ENCODE peak calls at places on chromosomes 12 and 14, in seven cellular contexts. X is Panc1, L is fibroblast of lung, P is right cardiac atrium, I is H9, E is cardiac muscle cell, G is adipocyte. D is an unnamed sample. For H3K4me1, the result is how much of the 10 kb centered on the place peaks cover.

GRCh38 chr12:57632898-57633825 is at the start of gene B4GALNT1:
- DNase-seq in I (peak), X (no peak), L (peak), G (peak), P (peak), E (peak), D (peak)

GRCh38 chr12:56160160-56160763 is 2.1 kb downstream of the MYL6 start:
- DNase-seq in G (no peak), P (no peak), E (no peak), X (no peak), I (no peak), L (peak), D (no peak)

GRCh38 chr14:56199095-56199975 is 81.1 kb downstream of the PELI2 start:
- DNase-seq in G (peak), L (peak), P (no peak), X (no peak), I (no peak), E (no peak), D (no peak)

GRCh38 chr14:29601559-29602109 is 326.0 kb downstream of the PRKD1 start:
- DNase-seq in X (no peak), P (no peak), E (no peak), G (no peak), L (peak), I (no peak), D (no peak)

GRCh38 chr12:98352835-98353234 is 162.6 kb upstream of the TMPO start:
- DNase-seq in X (no peak), I (no peak), L (peak), G (no peak), E (no peak), P (no peak), D (no peak)

GRCh38 chr12:14327717-14328116 is 37.8 kb upstream of the ATF7IP start:
- DNase-seq in L (peak), E (no peak), I (no peak), G (peak), X (no peak), P (no peak), D (no peak)

GRCh38 chr12:21940549-21940948 is 677 bp downstream of the ABCC9 start:
- DNase-seq in X (no peak), G (no peak), P (peak), E (peak), I (no peak), L (no peak), D (no peak)

GRCh38 chr14:92223027-92223426 is 99.9 kb upstream of the SLC24A4 start:
- DNase-seq in L (no peak), G (no peak), P (no peak), I (no peak), X (no peak), E (no peak), D (no peak)

GRCh38 chr14:68306934-68307758 is 485.7 kb downstream of the ZFP36L1 start:
- DNase-seq in I (no peak), G (peak), L (peak), E (no peak), X (no peak), P (no peak), D (no peak)

GRCh38 chr12:67720383-67720856 is 71.9 kb downstream of the DYRK2 start:
- DNase-seq in X (no peak), E (no peak), L (peak), I (no peak), P (peak), G (no peak), D (no peak)

GRCh38 chr12:131511391-131511802 is 199.5 kb upstream of the SFSWAP start:
- DNase-seq in X (peak), L (peak), I (peak), P (no peak), E (no peak), G (no peak), D (peak)

GRCh38 chr12:114701104-114701414 is 17.1 kb upstream of the TBX3 start:
- DNase-seq in G (no peak), P (no peak), I (no peak), E (no peak), X (no peak), L (no peak), D (no peak)

DNA sequence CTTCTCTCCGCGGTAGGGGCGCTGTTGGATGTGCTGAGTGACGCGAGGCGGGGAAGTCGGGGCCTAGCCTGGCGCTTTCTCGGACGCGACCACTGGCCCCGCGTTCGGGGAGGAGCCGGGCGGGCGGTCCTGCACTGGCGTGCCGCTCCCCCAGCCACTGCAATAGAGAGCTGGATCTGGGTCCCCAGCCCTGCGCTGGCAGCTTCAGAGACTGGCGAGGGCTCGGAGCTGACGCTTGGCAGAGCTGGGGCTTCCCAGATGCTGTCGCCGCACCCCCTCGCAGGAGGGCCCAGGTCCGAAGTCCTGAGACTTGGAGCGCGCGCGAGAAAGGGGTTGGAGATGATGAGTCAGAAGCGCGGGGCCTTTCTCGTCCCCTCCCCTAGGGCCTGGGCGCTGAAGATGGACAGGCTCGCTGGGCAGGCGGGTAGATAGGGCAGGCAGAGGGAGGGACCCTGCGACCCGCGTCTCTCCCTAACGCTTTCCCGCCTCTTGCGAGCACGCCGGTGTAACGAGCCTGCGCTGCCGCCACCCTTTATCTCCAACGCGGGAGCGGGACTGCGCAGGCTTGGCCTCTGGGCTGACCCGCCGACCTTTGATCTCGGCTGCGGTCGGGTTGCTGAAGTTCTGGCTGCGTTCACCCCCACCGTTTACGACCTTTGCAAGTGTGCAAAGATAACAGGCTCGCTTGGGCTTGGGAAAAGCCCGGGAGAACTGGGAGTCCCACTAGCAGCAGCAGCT is 3.0 kb downstream of the TMEM253 start:
- DNase-seq in X (peak), E (peak), L (peak), G (peak), P (peak), I (peak), D (peak)
- H3K4me1 ChIP-seq in X (under half), E (under half), L (under half), G (half or more), P (under half), I (under half), D (under half)

GRCh38 chr12:63849641-63850040 is 5.1 kb downstream of the SRGAP1 start:
- DNase-seq in L (no peak), G (no peak), E (no peak), P (no peak), X (no peak), I (no peak), D (no peak)
- H3K4me1 ChIP-seq in L (under half), G (under half), E (under half), P (under half), X (under half), I (under half), D (under half)

DNA sequence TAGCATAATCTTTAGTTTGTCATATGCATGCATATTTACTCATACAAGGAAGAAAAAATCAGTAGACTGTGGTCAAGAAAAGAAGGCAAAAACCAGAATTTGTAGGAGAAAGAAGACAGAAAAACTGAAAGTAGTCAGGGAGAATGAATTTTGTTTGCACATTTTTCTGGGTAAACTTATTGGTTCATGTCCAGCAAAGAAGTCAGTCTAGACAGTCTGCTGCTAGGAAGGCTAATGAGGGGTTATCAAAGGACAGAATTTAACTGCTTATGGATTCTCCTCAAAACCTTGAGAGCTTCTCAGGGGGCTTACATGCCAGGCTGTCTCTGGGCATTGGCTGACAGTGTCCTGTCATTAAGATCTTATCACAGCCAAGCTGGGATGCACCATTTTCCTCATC is 293.9 kb downstream of the RPAP3 start:
- DNase-seq in P (no peak), X (no peak), E (no peak), I (no peak), L (peak), G (peak), D (no peak)
- H3K4me1 ChIP-seq in P (under half), X (under half), E (under half), I (under half), L (under half), G (under half), D (under half)

GRCh38 chr14:100903672-100904185 is at the start of gene RTL1:
- DNase-seq in L (no peak), P (no peak), I (no peak), G (no peak), E (no peak), X (no peak), D (no peak)
- H3K4me1 ChIP-seq in L (under half), P (under half), I (under half), G (under half), E (under half), X (under half), D (under half)

DNA sequence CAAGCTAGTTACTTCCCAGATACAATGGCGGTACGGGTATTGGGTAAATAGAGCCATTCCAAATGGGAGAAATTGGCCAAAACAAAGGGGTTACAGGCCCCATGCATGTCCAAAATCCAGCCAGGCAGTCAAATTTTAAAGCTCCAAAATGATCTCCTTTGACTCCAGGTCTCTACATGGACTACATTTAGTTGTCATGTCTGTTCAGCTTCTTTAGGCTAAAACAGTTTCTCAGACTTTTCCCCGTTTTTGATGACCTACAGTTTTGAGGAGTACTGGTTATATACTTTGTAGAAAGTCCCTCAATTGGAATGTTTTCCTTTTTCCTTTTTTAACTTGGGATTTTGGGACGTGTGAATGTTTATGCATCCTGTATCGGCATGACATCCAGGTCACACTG is 4.7 kb downstream of the NT5DC3 start:
- DNase-seq in L (no peak), P (no peak), I (no peak), X (no peak), G (no peak), E (no peak), D (no peak)
- H3K4me1 ChIP-seq in L (under half), P (under half), I (under half), X (under half), G (under half), E (under half), D (under half)

D was measured in Karpas-422.